ENCODE peak calls at places on chromosomes 11 and 22, in four cellular contexts. One of them, this sample, is unnamed.

GRCh38 chr11:912266-912665 is 1.7 kb upstream of the CHID1 start:
- DNase-seq in neural progenitor cell: no peak
- DNase-seq in SK-N-SH: no peak
- DNase-seq in GM23248: no peak
- DNase-seq in this sample: no peak

GRCh38 chr11:13606701-13607100 is 61.8 kb upstream of the FAR1 start:
- DNase-seq in neural progenitor cell: no peak
- DNase-seq in SK-N-SH: no peak
- DNase-seq in GM23248: no peak
- DNase-seq in this sample: no peak

GRCh38 chr11:64753019-64753379 is 6.8 kb downstream of the PYGM start:
- DNase-seq in neural progenitor cell: no peak
- DNase-seq in SK-N-SH: no peak
- DNase-seq in GM23248: no peak
- DNase-seq in this sample: no peak

GRCh38 chr11:93329936-93330445 is 551 bp upstream of the DEUP1 start:
- DNase-seq in neural progenitor cell: peak; percentile 43
- DNase-seq in SK-N-SH: peak; percentile 29
- DNase-seq in GM23248: peak; percentile 4
- DNase-seq in this sample: no peak

GRCh38 chr11:76811259-76811658 is 28.1 kb downstream of the TSKU start:
- DNase-seq in neural progenitor cell: no peak
- DNase-seq in SK-N-SH: no peak
- DNase-seq in GM23248: no peak
- DNase-seq in this sample: no peak

GRCh38 chr11:35907648-35908431 is 36.0 kb upstream of the LDLRAD3 start:
- DNase-seq in neural progenitor cell: no peak
- DNase-seq in SK-N-SH: no peak
- DNase-seq in GM23248: peak; percentile 17
- DNase-seq in this sample: no peak

GRCh38 chr11:1573077-1573846 is 1.2 kb upstream of the DUSP8 start:
- DNase-seq in neural progenitor cell: no peak
- DNase-seq in SK-N-SH: peak; percentile 58
- DNase-seq in GM23248: no peak
- DNase-seq in this sample: no peak

GRCh38 chr22:49847751-49848689 is 5.6 kb upstream of the ZBED4 start:
- DNase-seq in neural progenitor cell: peak; percentile 28
- DNase-seq in SK-N-SH: peak; percentile 75
- DNase-seq in GM23248: peak; percentile 36
- DNase-seq in this sample: no peak

GRCh38 chr22:25742918-25743708 is 1.1 kb downstream of the MYO18B start:
- DNase-seq in neural progenitor cell: no peak
- DNase-seq in SK-N-SH: no peak
- DNase-seq in GM23248: no peak
- DNase-seq in this sample: no peak

GRCh38 chr11:7575841-7576451 is 62.1 kb downstream of the PPFIBP2 start:
- DNase-seq in neural progenitor cell: no peak
- DNase-seq in SK-N-SH: peak; percentile 18
- DNase-seq in GM23248: peak; percentile 63
- DNase-seq in this sample: no peak

GRCh38 chr11:18253222-18253621 is 4.8 kb upstream of the SAA2 start:
- DNase-seq in neural progenitor cell: no peak
- DNase-seq in SK-N-SH: no peak
- DNase-seq in GM23248: no peak
- DNase-seq in this sample: no peak

GRCh38 chr22:49239264-49240015 is 588.2 kb downstream of the BRD1 start:
- DNase-seq in neural progenitor cell: no peak
- DNase-seq in SK-N-SH: no peak
- DNase-seq in GM23248: no peak
- DNase-seq in this sample: no peak

GRCh38 chr11:94602430-94603372 is 35.5 kb downstream of the PIWIL4 start:
- DNase-seq in neural progenitor cell: no peak
- DNase-seq in SK-N-SH: no peak
- DNase-seq in GM23248: peak; percentile 97
- DNase-seq in this sample: peak; percentile 89

GRCh38 chr11:12800032-12800671 is 125.9 kb downstream of the TEAD1 start:
- DNase-seq in neural progenitor cell: no peak
- DNase-seq in SK-N-SH: peak; percentile 46
- DNase-seq in GM23248: peak; percentile 83
- DNase-seq in this sample: no peak

GRCh38 chr22:37282385-37282677 is at the start of gene CYTH4:
- DNase-seq in neural progenitor cell: no peak
- DNase-seq in SK-N-SH: no peak
- DNase-seq in GM23248: no peak
- DNase-seq in this sample: peak; percentile 76

GRCh38 chr11:67266424-67267187 is at the start of gene GRK2:
- DNase-seq in neural progenitor cell: peak; percentile 37
- DNase-seq in SK-N-SH: peak; percentile 88
- DNase-seq in GM23248: peak; percentile 86
- DNase-seq in this sample: peak; percentile 86

DNA sequence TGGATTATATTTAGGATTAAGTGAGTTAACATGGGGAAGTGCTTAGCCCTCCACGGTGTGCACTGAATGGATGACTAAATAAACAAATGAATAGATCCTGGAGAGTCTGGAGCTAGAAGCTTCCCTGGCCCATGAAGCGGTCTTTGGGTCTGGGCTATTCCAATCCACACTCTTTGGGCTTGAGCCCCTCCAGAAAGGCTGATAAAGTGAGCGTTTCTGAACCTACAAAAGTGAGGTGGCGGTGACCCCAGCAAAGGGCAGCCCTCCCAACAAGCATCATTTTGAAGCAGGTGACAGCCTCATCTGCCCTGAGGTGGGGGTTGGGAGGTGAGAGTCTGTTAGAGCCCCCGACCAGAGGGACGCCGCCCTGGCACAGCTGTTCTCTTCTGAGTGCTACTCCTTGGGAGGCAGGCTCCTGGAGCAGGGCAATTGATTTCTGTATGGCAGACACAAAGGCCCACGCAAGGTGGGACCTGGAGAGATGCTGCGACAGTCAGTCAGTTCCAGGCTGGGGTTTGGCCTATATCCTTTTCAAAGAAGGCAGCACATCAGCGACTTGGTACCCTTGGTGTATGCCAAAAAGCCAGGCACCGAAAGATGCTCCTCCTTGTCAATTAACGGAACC is 157.8 kb downstream of the CACNA1I start:
- DNase-seq in neural progenitor cell: no peak
- DNase-seq in SK-N-SH: no peak
- DNase-seq in GM23248: no peak
- DNase-seq in this sample: no peak
- H3K4me1 ChIP-seq in neural progenitor cell: peaks cover 9% of the 10 kb centered on the region
- H3K4me1 ChIP-seq in SK-N-SH: no peaks in the 10 kb centered on the region
- H3K4me1 ChIP-seq in GM23248: no peaks in the 10 kb centered on the region
- H3K4me1 ChIP-seq in this sample: no peaks in the 10 kb centered on the region

GRCh38 chr11:34270711-34271110 is 87.1 kb downstream of the ABTB2 start:
- DNase-seq in neural progenitor cell: no peak
- DNase-seq in SK-N-SH: no peak
- DNase-seq in GM23248: no peak
- DNase-seq in this sample: no peak

GRCh38 chr11:34267440-34267839 is 90.4 kb downstream of the ABTB2 start:
- DNase-seq in neural progenitor cell: no peak
- DNase-seq in SK-N-SH: no peak
- DNase-seq in GM23248: no peak
- DNase-seq in this sample: no peak

GRCh38 chr11:34269031-34269430 is 88.8 kb downstream of the ABTB2 start:
- DNase-seq in neural progenitor cell: no peak
- DNase-seq in SK-N-SH: no peak
- DNase-seq in GM23248: no peak
- DNase-seq in this sample: no peak

GRCh38 chr11:34271727-34272126 is 86.1 kb downstream of the ABTB2 start:
- DNase-seq in neural progenitor cell: no peak
- DNase-seq in SK-N-SH: no peak
- DNase-seq in GM23248: no peak
- DNase-seq in this sample: no peak

DNA sequence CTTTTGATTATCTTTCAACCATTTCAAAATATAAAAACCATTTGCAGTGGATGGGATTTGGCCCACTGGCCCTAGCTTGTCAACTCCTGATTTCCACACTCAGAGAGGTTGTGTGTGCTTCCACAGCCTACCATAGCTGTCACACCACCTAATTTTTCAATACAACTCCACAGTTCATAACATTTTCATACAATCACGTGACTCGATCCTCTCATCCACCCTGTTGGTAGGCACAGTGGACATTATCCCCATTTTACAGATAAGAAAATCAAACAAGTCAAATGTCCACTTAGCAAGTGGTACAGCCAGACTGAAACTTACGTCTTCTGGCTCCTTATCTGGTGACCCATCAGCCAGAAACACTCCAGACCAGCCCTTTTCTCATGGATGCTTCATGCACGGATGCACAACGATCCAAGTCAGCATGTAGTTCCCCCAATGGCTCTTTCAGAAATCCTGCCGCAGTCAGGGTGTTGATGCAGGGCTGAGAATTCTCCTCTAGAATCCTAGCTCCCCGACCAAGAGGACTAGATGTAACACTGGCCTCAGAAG is 88.0 kb downstream of the ABTB2 start:
- DNase-seq in neural progenitor cell: no peak
- DNase-seq in SK-N-SH: no peak
- DNase-seq in GM23248: no peak
- DNase-seq in this sample: no peak
- H3K4me2 ChIP-seq in neural progenitor cell: no peak overlapping the region
- H3K4me2 ChIP-seq in SK-N-SH: no peak overlapping the region
- H3K4me2 ChIP-seq in GM23248: no peak overlapping the region
- H3K4me2 ChIP-seq in this sample: no peak overlapping the region

DNA sequence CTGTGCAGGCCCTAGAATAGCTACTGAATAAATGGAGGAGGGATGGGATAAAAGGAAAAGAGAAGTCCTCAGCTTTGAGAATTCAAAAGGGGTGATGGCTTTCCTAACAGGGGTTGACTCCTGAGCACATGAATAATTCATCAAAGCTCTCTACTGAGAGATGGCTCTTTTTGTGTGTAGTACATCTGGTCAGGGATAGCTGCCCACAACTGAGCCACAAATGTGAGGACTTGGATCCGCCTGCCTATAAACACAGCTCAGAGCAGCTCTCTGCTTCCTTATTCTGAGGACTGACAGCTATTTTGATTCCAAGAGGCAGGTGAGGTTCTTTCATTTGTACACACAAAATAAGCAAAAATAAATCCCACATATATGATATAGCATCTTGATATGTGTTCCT is 82.3 kb downstream of the USP35 start:
- DNase-seq in neural progenitor cell: no peak
- DNase-seq in SK-N-SH: no peak
- DNase-seq in GM23248: no peak
- DNase-seq in this sample: no peak
- H4K20me1 ChIP-seq in neural progenitor cell: no peaks in the 10 kb centered on the region
- H4K20me1 ChIP-seq in SK-N-SH: no peaks in the 10 kb centered on the region
- H4K20me1 ChIP-seq in GM23248: no peaks in the 10 kb centered on the region
- H4K20me1 ChIP-seq in this sample: no peaks in the 10 kb centered on the region

DNA sequence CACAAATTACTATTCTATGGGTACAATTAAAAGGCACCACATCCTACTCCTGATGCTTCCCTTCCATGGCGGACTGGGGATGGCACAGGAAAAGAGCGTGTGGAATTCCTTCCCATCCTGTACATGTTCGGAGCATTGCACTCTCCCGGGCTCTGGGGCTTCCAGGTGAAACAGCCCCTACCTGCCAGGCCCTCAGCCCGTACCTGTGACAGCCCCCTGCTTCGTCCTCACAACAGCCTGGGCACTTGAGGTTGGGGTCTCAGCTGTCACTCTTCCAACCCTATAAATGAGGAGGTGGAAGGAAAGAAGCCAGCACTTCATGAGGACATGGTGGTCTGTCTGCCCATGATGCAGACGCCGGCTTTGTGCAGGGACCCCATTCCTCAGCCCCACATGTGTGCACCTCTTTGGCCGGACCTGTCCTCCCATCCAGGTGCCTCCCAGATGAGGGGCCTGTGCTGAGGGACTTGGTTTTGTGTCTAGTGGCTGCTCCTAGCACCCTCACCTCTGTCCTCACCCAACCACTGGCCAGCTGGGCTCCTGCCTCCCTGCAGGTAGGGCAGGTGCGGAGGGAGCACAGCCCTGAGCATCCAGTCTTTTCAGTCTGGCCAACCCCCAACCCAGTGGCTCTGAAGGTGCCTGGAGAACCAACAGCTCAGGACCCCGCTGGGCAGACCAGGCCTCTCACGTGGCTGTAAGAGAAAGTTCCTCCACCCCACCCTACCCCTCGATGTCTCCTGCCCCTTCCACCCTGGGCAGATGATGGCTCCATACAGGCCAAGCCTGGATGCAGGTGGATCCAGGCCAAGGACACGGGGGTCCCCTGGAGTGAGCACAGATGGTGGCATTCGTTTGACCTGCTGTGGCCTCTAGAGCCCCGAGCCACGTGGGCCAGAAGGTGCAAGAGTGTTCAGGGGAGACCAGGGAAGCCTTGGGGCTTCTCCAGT is 23.4 kb upstream of the WNT7B start:
- DNase-seq in neural progenitor cell: no peak
- DNase-seq in SK-N-SH: no peak
- DNase-seq in GM23248: no peak
- DNase-seq in this sample: no peak
- H3K4me1 ChIP-seq in neural progenitor cell: peaks cover 6% of the 10 kb centered on the region
- H3K4me1 ChIP-seq in SK-N-SH: peaks cover 47% of the 10 kb centered on the region
- H3K4me1 ChIP-seq in GM23248: peaks cover 45% of the 10 kb centered on the region
- H3K4me1 ChIP-seq in this sample: peaks cover 9% of the 10 kb centered on the region

GRCh38 chr11:61072316-61073109 is 29.8 kb upstream of the CD5 start:
- DNase-seq in neural progenitor cell: no peak
- DNase-seq in SK-N-SH: no peak
- DNase-seq in GM23248: no peak
- DNase-seq in this sample: no peak
- H3K4me2 ChIP-seq in neural progenitor cell: peak overlapping the region; percentile 47
- H3K4me2 ChIP-seq in SK-N-SH: no peak overlapping the region
- H3K4me2 ChIP-seq in GM23248: no peak overlapping the region
- H3K4me2 ChIP-seq in this sample: no peak overlapping the region

DNA sequence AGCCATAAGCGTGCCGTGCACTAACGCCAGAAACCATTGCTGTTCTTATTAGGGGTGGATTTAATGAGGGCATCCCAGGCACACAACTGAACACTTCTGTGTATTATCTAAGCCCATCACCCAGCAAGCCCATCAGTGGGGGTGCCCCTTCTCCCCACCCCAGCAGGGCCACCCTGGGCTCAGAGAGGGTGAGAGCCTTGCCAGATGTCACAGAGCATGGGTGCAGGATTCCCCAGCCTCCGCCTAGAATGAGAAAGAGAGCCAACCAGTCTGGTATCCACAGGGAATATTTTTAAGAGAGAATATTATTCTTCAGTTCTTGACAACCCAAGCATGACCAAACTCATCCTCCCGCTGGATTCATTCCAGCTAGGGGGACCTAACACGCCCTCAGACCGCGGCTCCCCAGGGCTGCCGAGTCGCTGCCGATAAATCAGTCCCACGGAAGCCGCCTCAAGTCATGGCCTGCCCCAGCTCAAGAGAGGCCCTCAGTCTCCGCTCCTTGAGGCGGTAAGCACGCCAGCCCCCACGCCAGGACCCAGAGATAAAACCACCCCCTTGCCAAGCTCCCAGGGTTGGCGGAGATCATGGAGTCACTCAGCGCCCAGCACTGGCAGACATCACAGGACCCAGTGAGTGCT is 47.2 kb downstream of the MN1 start:
- DNase-seq in neural progenitor cell: no peak
- DNase-seq in SK-N-SH: no peak
- DNase-seq in GM23248: peak; percentile 65
- DNase-seq in this sample: no peak
- H4K20me1 ChIP-seq in neural progenitor cell: peaks cover 64% of the 10 kb centered on the region
- H4K20me1 ChIP-seq in SK-N-SH: no peaks in the 10 kb centered on the region
- H4K20me1 ChIP-seq in GM23248: no peaks in the 10 kb centered on the region
- H4K20me1 ChIP-seq in this sample: no peaks in the 10 kb centered on the region

This sample was measured in Karpas-422.